ENCODE peak calls at places on chromosomes 12 and 14, in seven cellular contexts. W is GM13976; J is H9; I is HS-5; V is stimulated activated CD8-positive, alpha-beta memory T cell treated with anti-CD3 and anti-CD28 coated beads, Interleukin-7, amount 100 ng/mL, for 24 hours; F is NCI-H1105; L is Right ventricle myocardium inferior. M is an unnamed sample.

GRCh38 chr14:37051153-37051552 is 121.3 kb downstream of the SLC25A21 start:
- DNase-seq in W (no peak), J (no peak), I (no peak), V (no peak), F (no peak), L (no peak), M (no peak)

GRCh38 chr12:47094804-47095203 is 15.0 kb upstream of the AMIGO2 start:
- DNase-seq in W (no peak), J (no peak), I (no peak), V (no peak), F (no peak), L (no peak), M (no peak)

GRCh38 chr12:114682920-114683708 is 861 bp downstream of the TBX3 start:
- DNase-seq in W (no peak), J (peak), I (no peak), V (no peak), F (peak), L (no peak), M (peak)

GRCh38 chr12:31732926-31733548 is 4.2 kb upstream of the AMN1 start:
- DNase-seq in W (no peak), J (peak), I (peak), V (no peak), F (no peak), L (no peak), M (peak)

GRCh38 chr14:62667515-62667914 is 377.7 kb downstream of the KCNH5 start:
- DNase-seq in W (no peak), J (no peak), I (no peak), V (no peak), F (no peak), L (no peak), M (no peak)

GRCh38 chr12:2503762-2504161 is 291.0 kb upstream of the FKBP4 start:
- DNase-seq in W (no peak), J (no peak), I (no peak), V (no peak), F (no peak), L (no peak), M (no peak)

GRCh38 chr12:43722621-43723020 is 36.0 kb downstream of the PUS7L start:
- DNase-seq in W (no peak), J (no peak), I (no peak), V (no peak), F (no peak), L (no peak), M (no peak)

GRCh38 chr12:105775351-105775750 is 363.4 kb downstream of the NUAK1 start:
- DNase-seq in W (no peak), J (no peak), I (no peak), V (no peak), F (no peak), L (no peak), M (no peak)

GRCh38 chr12:83092101-83092500 is 405.4 kb downstream of the TMTC2 start:
- DNase-seq in W (no peak), J (no peak), I (no peak), V (no peak), F (no peak), L (no peak), M (no peak)

GRCh38 chr12:3214508-3215365 is 137.6 kb downstream of the TSPAN9 start:
- DNase-seq in W (no peak), J (peak), I (no peak), V (no peak), F (peak), L (no peak), M (peak)

GRCh38 chr12:68514807-68515411 is 95.8 kb upstream of the RAP1B start:
- DNase-seq in W (no peak), J (no peak), I (no peak), V (no peak), F (no peak), L (no peak), M (no peak)

GRCh38 chr12:111638576-111638975 is 39.5 kb upstream of the ATXN2 start:
- DNase-seq in W (no peak), J (no peak), I (no peak), V (no peak), F (no peak), L (no peak), M (no peak)

GRCh38 chr12:108425238-108425795 is 86.2 kb upstream of the CMKLR1 start:
- DNase-seq in W (no peak), J (peak), I (no peak), V (no peak), F (no peak), L (no peak), M (peak)

GRCh38 chr12:109877504-109878246 is 2.7 kb downstream of the GLTP start:
- DNase-seq in W (no peak), J (no peak), I (no peak), V (no peak), F (no peak), L (no peak), M (peak)

GRCh38 chr14:73752297-73752992 is 38.3 kb upstream of the PNMA1 start:
- DNase-seq in W (no peak), J (peak), I (no peak), V (no peak), F (no peak), L (peak), M (peak)

GRCh38 chr12:108257004-108257403 is 82.1 kb downstream of the CMKLR1 start:
- DNase-seq in W (no peak), J (no peak), I (no peak), V (no peak), F (no peak), L (no peak), M (no peak)

GRCh38 chr12:45732250-45732649 is 2.7 kb downstream of the ARID2 start:
- DNase-seq in W (no peak), J (no peak), I (no peak), V (no peak), F (no peak), L (no peak), M (no peak)

GRCh38 chr12:105330938-105331804 is 680 bp downstream of the C12orf75 start:
- DNase-seq in W (peak), J (no peak), I (no peak), V (no peak), F (no peak), L (no peak), M (no peak)

GRCh38 chr12:49138587-49138986 is 7.4 kb upstream of the TUBA1B start:
- DNase-seq in W (no peak), J (no peak), I (no peak), V (no peak), F (no peak), L (no peak), M (no peak)